ENCODE peak calls at places on chromosomes 16 and 17, in nine cellular contexts. I, W, K, Y, D, P, S, E and J are unnamed samples.
A peak's percentile ranks its signal among the peaks of the same experiment; 100 is the strongest.

GRCh38 chr17:50265690-50266306 is 8.5 kb upstream of the TMEM92 start:
- DNase-seq in S (no peak), I (no peak), Y (no peak), D (no peak), K (no peak), P (no peak), E (no peak), W (no peak), J (no peak)

GRCh38 chr17:61556224-61557188 is 34.5 kb downstream of the NACA2 start:
- DNase-seq in S (peak; percentile 25), P (no peak), E (no peak), Y (no peak), W (no peak), I (no peak), D (no peak), K (no peak), J (no peak)

GRCh38 chr17:50839591-50840310 is 4.4 kb downstream of the WFIKKN2 start:
- DNase-seq in K (peak; percentile 25), Y (no peak), P (no peak), E (no peak), W (no peak), I (no peak), S (no peak), D (no peak), J (no peak)

GRCh38 chr16:21167360-21167759 is 8.9 kb downstream of the LDAF1 start:
- DNase-seq in I (no peak), W (no peak), P (no peak), S (no peak), Y (no peak), E (no peak), K (no peak), D (no peak), J (no peak)

GRCh38 chr17:10249271-10250010 is 51.0 kb upstream of the GAS7 start:
- DNase-seq in E (no peak), I (no peak), S (no peak), Y (no peak), D (no peak), W (no peak), K (no peak), P (no peak), J (no peak)

GRCh38 chr16:4021070-4021779 is 95.0 kb downstream of the ADCY9 start:
- DNase-seq in Y (no peak), P (no peak), I (no peak), K (no peak), E (peak; percentile 82), S (peak; percentile 93), W (no peak), D (no peak), J (no peak)

GRCh38 chr16:87002717-87003413 is 314.3 kb downstream of the C16orf95 start:
- DNase-seq in P (no peak), D (no peak), Y (no peak), K (no peak), S (no peak), E (no peak), W (no peak), I (no peak), J (no peak)

GRCh38 chr17:2040942-2041560 is 771 bp upstream of the OVCA2 start:
- DNase-seq in E (no peak), Y (no peak), W (no peak), S (no peak), I (no peak), P (no peak), K (no peak), D (no peak), J (no peak)

GRCh38 chr17:45432405-45433113 is at the start of gene ARHGAP27:
- DNase-seq in I (peak; percentile 62), E (peak; percentile 71), D (no peak), W (peak; percentile 76), S (no peak), Y (no peak), K (no peak), P (peak; percentile 30), J (no peak)

GRCh38 chr17:70137451-70138230 is 31.7 kb upstream of the KCNJ2 start:
- DNase-seq in P (peak; percentile 11), K (no peak), W (peak; percentile 82), S (peak; percentile 59), I (peak; percentile 61), Y (no peak), E (no peak), D (peak; percentile 89), J (peak; percentile 4)

GRCh38 chr16:88703486-88704309 is 2.5 kb downstream of the RNF166 start:
- DNase-seq in Y (no peak), D (no peak), I (no peak), S (no peak), K (peak; percentile 90), W (no peak), E (no peak), P (no peak), J (no peak)

GRCh38 chr17:34757611-34758010 is 178.2 kb downstream of the TMEM132E start:
- DNase-seq in S (no peak), D (no peak), P (no peak), K (no peak), I (no peak), Y (no peak), W (no peak), E (no peak), J (no peak)

GRCh38 chr17:79646721-79647455 is 36.0 kb upstream of the RBFOX3 start:
- DNase-seq in P (no peak), D (no peak), K (peak; percentile 34), Y (no peak), S (peak; percentile 2), I (no peak), E (no peak), W (peak; percentile 34), J (no peak)

GRCh38 chr17:292531-293382 is 59.9 kb downstream of the RPH3AL start:
- DNase-seq in E (no peak), I (no peak), P (no peak), S (no peak), D (no peak), K (no peak), W (no peak), Y (no peak), J (no peak)

GRCh38 chr17:80899402-80900268 is 92.0 kb upstream of the CHMP6 start:
- DNase-seq in S (no peak), I (no peak), K (peak; percentile 79), P (peak; percentile 71), Y (peak; percentile 43), D (no peak), W (no peak), E (no peak), J (no peak)

GRCh38 chr17:6000426-6000825 is 69.8 kb upstream of the WSCD1 start:
- DNase-seq in E (no peak), W (no peak), D (no peak), P (no peak), I (no peak), Y (no peak), S (no peak), K (no peak), J (no peak)

GRCh38 chr16:11233727-11234376 is 22.2 kb downstream of the SOCS1 start:
- DNase-seq in P (no peak), D (no peak), E (no peak), W (no peak), K (no peak), S (no peak), I (no peak), Y (no peak), J (no peak)

GRCh38 chr17:48045270-48046001 is 2.7 kb upstream of the NFE2L1 start:
- DNase-seq in K (no peak), I (no peak), P (no peak), Y (no peak), D (peak; percentile 88), E (no peak), W (no peak), S (peak; percentile 65), J (no peak)

GRCh38 chr16:57519796-57520360 is 16.5 kb downstream of the CCDC102A start:
- DNase-seq in S (peak; percentile 63), E (peak; percentile 85), P (peak; percentile 90), W (peak; percentile 73), Y (no peak), I (peak; percentile 80), K (peak; percentile 90), D (peak; percentile 25), J (no peak)

GRCh38 chr17:28967240-28968135 is 16.2 kb upstream of the PHF12 start:
- DNase-seq in K (no peak), E (no peak), D (no peak), I (no peak), S (no peak), W (no peak), Y (no peak), P (no peak), J (no peak)
- H3K4me1 ChIP-seq in K (no peaks in the 10 kb centered on the region), E (no peaks in the 10 kb centered on the region), D (no peaks in the 10 kb centered on the region), I (no peaks in the 10 kb centered on the region), S (no peaks in the 10 kb centered on the region), W (peaks cover 27% of the 10 kb centered on the region), Y (peaks cover 15% of the 10 kb centered on the region), P (peaks cover 16% of the 10 kb centered on the region), J (no peaks in the 10 kb centered on the region)

GRCh38 chr17:66411498-66411897 is 109.1 kb downstream of the PRKCA start:
- DNase-seq in E (no peak), P (no peak), D (no peak), Y (no peak), W (no peak), K (peak; percentile 34), S (no peak), I (no peak), J (no peak)

GRCh38 chr17:66412857-66413563 is 110.6 kb downstream of the PRKCA start:
- DNase-seq in Y (no peak), I (no peak), K (peak; percentile 41), E (no peak), S (no peak), P (no peak), W (no peak), D (no peak), J (no peak)

GRCh38 chr17:66415366-66416206 is 113.2 kb downstream of the PRKCA start:
- DNase-seq in W (no peak), P (no peak), Y (no peak), S (no peak), D (no peak), I (no peak), K (peak; percentile 46), E (no peak), J (no peak)

GRCh38 chr17:66414528-66415175 is 112.2 kb downstream of the PRKCA start:
- DNase-seq in S (no peak), W (no peak), E (no peak), I (no peak), D (no peak), K (no peak), P (no peak), Y (no peak), J (no peak)

GRCh38 chr17:66413564-66414520 is 111.4 kb downstream of the PRKCA start:
- DNase-seq in S (no peak), K (peak; percentile 38), E (no peak), D (no peak), P (no peak), Y (no peak), W (no peak), I (no peak), J (no peak)
- H3K4me1 ChIP-seq in S (no peaks in the 10 kb centered on the region), K (peaks cover 54% of the 10 kb centered on the region), E (peaks cover 38% of the 10 kb centered on the region), D (no peaks in the 10 kb centered on the region), P (peaks cover 7% of the 10 kb centered on the region), Y (peaks cover 2% of the 10 kb centered on the region), W (no peaks in the 10 kb centered on the region), I (no peaks in the 10 kb centered on the region), J (no peaks in the 10 kb centered on the region)

GRCh38 chr16:75421820-75422126 is 11.5 kb downstream of the CFDP1 start:
- DNase-seq in I (no peak), P (no peak), S (no peak), W (no peak), D (no peak), E (no peak), Y (no peak), K (no peak), J (no peak)
- H3K4me1 ChIP-seq in I (peaks cover 5% of the 10 kb centered on the region), P (peaks cover 9% of the 10 kb centered on the region), S (no peaks in the 10 kb centered on the region), W (peaks cover 27% of the 10 kb centered on the region), D (peaks cover 16% of the 10 kb centered on the region), E (peaks cover 12% of the 10 kb centered on the region), Y (no peaks in the 10 kb centered on the region), K (peaks cover 18% of the 10 kb centered on the region), J (peaks cover 46% of the 10 kb centered on the region)

GRCh38 chr16:1157639-1158455 is 4.9 kb downstream of the CACNA1H start:
- DNase-seq in P (no peak), I (no peak), D (peak; percentile 10), S (no peak), Y (no peak), E (no peak), W (no peak), K (no peak), J (no peak)
- H3K4me1 ChIP-seq in P (peaks cover 18% of the 10 kb centered on the region), I (peaks cover 11% of the 10 kb centered on the region), D (peaks cover 4% of the 10 kb centered on the region), S (peaks cover 18% of the 10 kb centered on the region), Y (peaks cover 41% of the 10 kb centered on the region), E (peaks cover 24% of the 10 kb centered on the region), W (peaks cover 41% of the 10 kb centered on the region), K (peaks cover 6% of the 10 kb centered on the region), J (peaks cover 45% of the 10 kb centered on the region)